ENCODE peak calls at places on chromosomes 6 and 20, in nine cellular contexts. W is fibroblast of lung; J is endothelial cell of umbilical vein; I is tibial nerve; S is mucosa of descending colon; B is CD8-positive, alpha-beta T cell; A is IMR-90; L is right lobe of liver; D is PC-3. F is an unnamed sample.

GRCh38 chr6:161168281-161168891 is 105.5 kb downstream of the AGPAT4 start:
- DNase-seq in B (no peak), S (no peak), D (peak; percentile 96), W (peak; percentile 97), J (peak; percentile 84), I (peak; percentile 38), A (peak; percentile 99), L (peak; percentile 48), F (peak; percentile 100)

GRCh38 chr6:16146028-16146427 is 17.1 kb downstream of the MYLIP start:
- DNase-seq in S (no peak), D (peak; percentile 44), L (no peak), I (no peak), J (peak; percentile 37), B (no peak), W (peak; percentile 15), A (no peak), F (no peak)

GRCh38 chr6:80641591-80641990 is 535.1 kb downstream of the BCKDHB start:
- DNase-seq in D (peak; percentile 28), L (no peak), A (peak; percentile 81), I (no peak), B (no peak), J (no peak), S (no peak), W (peak; percentile 55), F (peak; percentile 66)

GRCh38 chr20:47468290-47469050 is 33.2 kb upstream of the NCOA3 start:
- DNase-seq in I (no peak), J (no peak), L (no peak), S (no peak), A (no peak), B (no peak), W (no peak), D (no peak), F (no peak)

GRCh38 chr6:2196079-2196679 is 49.2 kb downstream of the GMDS start:
- DNase-seq in L (no peak), B (no peak), W (peak; percentile 40), A (peak; percentile 61), D (peak; percentile 76), I (no peak), S (no peak), J (peak; percentile 88), F (peak; percentile 55)

GRCh38 chr6:45478235-45478634 is 100.5 kb upstream of the SUPT3H start:
- DNase-seq in B (no peak), A (peak; percentile 79), D (peak; percentile 71), L (no peak), W (peak; percentile 73), J (peak; percentile 71), S (no peak), I (no peak), F (no peak)

GRCh38 chr20:44219287-44219686 is 8.7 kb upstream of the OSER1 start:
- DNase-seq in S (no peak), D (no peak), J (no peak), I (no peak), B (no peak), A (no peak), L (no peak), W (no peak), F (no peak)

GRCh38 chr6:44246663-44247337 is at the start of gene HSP90AB1:
- DNase-seq in J (peak; percentile 98), B (peak; percentile 91), I (peak; percentile 92), W (peak; percentile 100), L (peak; percentile 91), D (peak; percentile 98), A (peak; percentile 98), S (peak; percentile 96), F (peak; percentile 97)

GRCh38 chr20:43955244-43956191 is 40.9 kb downstream of the TOX2 start:
- DNase-seq in A (peak; percentile 92), B (no peak), D (peak; percentile 96), I (no peak), W (peak; percentile 93), J (peak; percentile 92), S (no peak), L (no peak), F (peak; percentile 77)

GRCh38 chr6:108157234-108157971 is 8.4 kb upstream of the NR2E1 start:
- DNase-seq in A (no peak), S (no peak), D (no peak), B (no peak), W (no peak), J (no peak), L (no peak), I (no peak), F (no peak)

GRCh38 chr6:167045828-167046580 is 46.8 kb downstream of the CEP43 start:
- DNase-seq in I (no peak), D (peak; percentile 43), S (no peak), L (no peak), A (no peak), J (no peak), B (no peak), W (no peak), F (no peak)

DNA sequence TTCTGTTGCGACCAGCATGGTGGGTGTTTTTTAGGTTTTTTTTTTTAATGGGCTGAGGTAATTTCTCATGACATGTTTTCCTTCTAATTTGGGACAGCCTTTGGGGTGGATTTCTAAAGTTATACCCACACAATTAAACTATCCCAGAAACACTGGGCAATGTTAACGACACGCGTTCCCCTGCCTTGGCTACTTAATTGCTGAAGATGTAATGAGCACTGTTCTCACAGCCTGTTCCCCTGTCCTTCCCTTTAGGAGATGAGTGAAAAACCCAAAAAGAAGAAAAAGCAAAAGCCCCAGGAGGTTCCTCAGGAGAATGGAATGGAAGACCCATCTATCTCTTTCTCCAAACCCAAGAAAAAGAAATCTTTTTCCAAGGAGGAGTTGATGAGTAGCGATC is 5.2 kb downstream of the NOP56 start:
- DNase-seq in L (no peak), B (no peak), J (no peak), D (no peak), A (no peak), W (no peak), I (no peak), S (no peak), F (no peak)
- H3K36me3 ChIP-seq in L (peaks cover 83% of the 10 kb centered on the region), B (peaks cover 70% of the 10 kb centered on the region), J (peaks cover 57% of the 10 kb centered on the region), D (peaks cover 88% of the 10 kb centered on the region), A (peaks cover 73% of the 10 kb centered on the region), W (peaks cover 46% of the 10 kb centered on the region), I (peaks cover 3% of the 10 kb centered on the region), S (peaks cover 12% of the 10 kb centered on the region), F (peaks cover 78% of the 10 kb centered on the region)

GRCh38 chr6:99501762-99502161 is 13.5 kb downstream of the USP45 start:
- DNase-seq in B (no peak), I (no peak), J (no peak), L (no peak), D (no peak), W (no peak), S (no peak), A (peak; percentile 40), F (peak; percentile 34)
- H3K36me3 ChIP-seq in B (no peaks in the 10 kb centered on the region), I (no peaks in the 10 kb centered on the region), J (peaks cover 4% of the 10 kb centered on the region), L (peaks cover 17% of the 10 kb centered on the region), D (no peaks in the 10 kb centered on the region), W (peaks cover 1% of the 10 kb centered on the region), S (no peaks in the 10 kb centered on the region), A (peaks cover 16% of the 10 kb centered on the region), F (peaks cover 23% of the 10 kb centered on the region)

GRCh38 chr6:159759645-159760044 is 2.2 kb upstream of the ACAT2 start:
- DNase-seq in A (no peak), I (no peak), D (no peak), B (no peak), L (no peak), W (no peak), J (no peak), S (no peak), F (no peak)
- H3K36me3 ChIP-seq in A (peaks cover 23% of the 10 kb centered on the region), I (no peaks in the 10 kb centered on the region), D (peaks cover 23% of the 10 kb centered on the region), B (peaks cover 12% of the 10 kb centered on the region), L (peaks cover 33% of the 10 kb centered on the region), W (peaks cover 16% of the 10 kb centered on the region), J (peaks cover 12% of the 10 kb centered on the region), S (peaks cover 2% of the 10 kb centered on the region), F (peaks cover 30% of the 10 kb centered on the region)

DNA sequence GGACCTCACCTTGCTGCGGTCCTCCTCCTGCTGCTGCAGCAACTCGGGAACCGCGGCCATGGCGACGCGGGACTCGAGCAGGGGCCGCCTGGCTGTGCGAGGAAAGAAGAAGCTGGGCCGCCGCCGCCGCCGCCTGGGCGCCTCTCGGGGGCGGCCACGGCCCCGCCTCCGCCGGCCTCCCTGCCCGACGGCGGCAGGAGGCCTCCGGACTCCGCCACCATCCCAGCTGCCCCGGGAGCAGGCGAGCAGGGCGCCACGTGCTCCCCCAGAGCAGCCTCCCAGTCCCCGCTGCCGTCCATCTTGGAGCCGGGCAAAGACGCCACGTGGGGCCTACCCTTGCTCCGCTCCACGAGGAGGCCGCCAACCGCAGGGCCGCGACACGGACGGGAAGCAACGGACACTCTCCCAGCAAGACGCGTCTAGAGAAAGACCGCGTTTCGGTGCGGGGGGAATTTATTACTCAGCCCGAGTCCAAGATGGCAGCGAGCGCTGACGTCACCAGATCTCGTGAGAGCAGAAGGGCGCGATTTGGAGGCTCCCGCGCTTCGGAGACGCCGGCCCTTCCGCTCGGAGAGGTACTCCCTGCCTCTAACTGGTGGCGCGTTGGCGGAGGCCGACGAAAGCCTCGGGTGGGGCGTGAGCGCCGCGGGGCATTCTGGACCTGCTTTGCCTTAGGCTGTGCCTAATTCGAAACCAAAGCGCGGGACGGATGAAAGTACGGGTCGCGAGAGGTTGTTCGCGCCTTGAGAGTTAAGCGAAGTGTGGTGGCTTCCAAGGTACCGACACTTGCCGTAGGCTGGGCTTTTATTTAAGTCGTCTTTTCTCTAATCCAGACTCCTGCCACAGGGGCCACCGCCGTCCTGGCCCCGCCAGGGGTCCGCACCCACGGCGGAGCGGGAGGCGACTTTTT is at the start of the genes MGME1 and SNX5:
- DNase-seq in L (peak; percentile 100), D (peak; percentile 100), A (peak; percentile 99), J (peak; percentile 100), I (peak; percentile 96), B (peak; percentile 97), S (peak; percentile 100), W (peak; percentile 99), F (peak; percentile 100)
- H3K36me3 ChIP-seq in L (no peaks in the 10 kb centered on the region), D (peaks cover 39% of the 10 kb centered on the region), A (peaks cover 2% of the 10 kb centered on the region), J (no peaks in the 10 kb centered on the region), I (no peaks in the 10 kb centered on the region), B (no peaks in the 10 kb centered on the region), S (no peaks in the 10 kb centered on the region), W (no peaks in the 10 kb centered on the region), F (peaks cover 2% of the 10 kb centered on the region)

F was measured in brain microvascular endothelial cell.